ENCODE peak calls at places on chromosome 19, in seven cellular contexts. Y, H, P, G, N, V and A are unnamed samples.

GRCh38 chr19:47093841-47094240 is 19.7 kb downstream of the ZC3H4 start:
- DNase-seq in G (no peak), N (no peak), H (no peak), P (no peak), V (no peak), Y (peak), A (no peak)

GRCh38 chr19:19079571-19079970 is 15.8 kb downstream of the SLC25A42 start:
- DNase-seq in V (no peak), N (no peak), G (no peak), P (no peak), Y (no peak), H (no peak), A (no peak)

GRCh38 chr19:39412100-39412866 is at the start of gene PLEKHG2:
- DNase-seq in V (peak), G (peak), P (peak), Y (peak), H (peak), N (peak), A (peak)

GRCh38 chr19:38079926-38080380 is 144.1 kb downstream of the DPF1 start:
- DNase-seq in H (peak), G (peak), Y (no peak), P (no peak), V (peak), N (no peak), A (peak)

GRCh38 chr19:8039231-8039630 is 13.3 kb upstream of the CCL25 start:
- DNase-seq in N (no peak), V (no peak), G (no peak), P (no peak), H (no peak), Y (no peak), A (no peak)

GRCh38 chr19:2167896-2168618 is 4.3 kb downstream of the DOT1L start:
- DNase-seq in G (peak), H (peak), P (no peak), V (peak), Y (peak), N (no peak), A (peak)

GRCh38 chr19:42419309-42419708 is 7.9 kb downstream of the LIPE start:
- DNase-seq in V (peak), P (no peak), N (no peak), H (no peak), Y (peak), G (no peak), A (peak)

GRCh38 chr19:47156861-47157454 is 26.3 kb downstream of the SAE1 start:
- DNase-seq in G (peak), P (no peak), Y (no peak), N (no peak), H (peak), V (no peak), A (no peak)

GRCh38 chr19:31262673-31263308 is 86.4 kb downstream of the TSHZ3 start:
- DNase-seq in G (no peak), P (no peak), Y (no peak), H (peak), N (no peak), V (no peak), A (peak)

GRCh38 chr19:34816708-34817107 is 43.7 kb upstream of the ZNF599 start:
- DNase-seq in H (no peak), G (no peak), Y (no peak), V (no peak), N (no peak), P (no peak), A (no peak)

GRCh38 chr19:7333198-7334118 is 15.3 kb upstream of the ARHGEF18 start:
- DNase-seq in V (no peak), G (peak), N (no peak), Y (no peak), H (peak), P (no peak), A (no peak)

GRCh38 chr19:29514525-29515232 is 11.1 kb upstream of the VSTM2B start:
- DNase-seq in Y (no peak), V (peak), P (no peak), N (no peak), G (no peak), H (no peak), A (no peak)

GRCh38 chr19:54921082-54921481 is 15.1 kb downstream of the NCR1 start:
- DNase-seq in P (no peak), Y (no peak), G (no peak), H (no peak), V (no peak), N (no peak), A (peak)

GRCh38 chr19:4045597-4046361 is 20.9 kb downstream of the ZBTB7A start:
- DNase-seq in P (no peak), N (no peak), G (no peak), H (no peak), V (no peak), Y (no peak), A (no peak)

GRCh38 chr19:30226464-30227070 is 145.6 kb upstream of the ZNF536 start:
- DNase-seq in G (no peak), V (peak), P (no peak), N (no peak), H (no peak), Y (no peak), A (peak)

GRCh38 chr19:4456566-4456842 is 1.1 kb downstream of the UBXN6 start:
- DNase-seq in P (no peak), N (no peak), Y (peak), V (peak), G (peak), H (peak), A (no peak)

GRCh38 chr19:47013041-47013517 is 6.6 kb upstream of the NPAS1 start:
- DNase-seq in H (peak), N (peak), P (peak), G (peak), Y (peak), V (peak), A (peak)

GRCh38 chr19:46270521-46271256 is 26.2 kb upstream of the HIF3A start:
- DNase-seq in P (no peak), Y (no peak), N (no peak), G (no peak), H (no peak), V (no peak), A (no peak)

GRCh38 chr19:49441210-49441959 is at the start of gene SLC17A7:
- DNase-seq in P (no peak), G (no peak), Y (peak), H (no peak), V (peak), N (peak), A (peak)

GRCh38 chr19:55305491-55305890 is 19.6 kb downstream of the TMEM150B start:
- DNase-seq in H (peak), V (peak), Y (peak), P (peak), N (peak), G (no peak), A (peak)

GRCh38 chr19:46487802-46488445 is 7.7 kb downstream of the PNMA8B start:
- DNase-seq in P (peak), H (peak), V (peak), G (peak), Y (peak), N (peak), A (peak)

GRCh38 chr19:56092685-56093631 is 28.1 kb downstream of the ZNF787 start:
- DNase-seq in Y (peak), P (no peak), V (peak), H (no peak), G (no peak), N (no peak), A (peak)

GRCh38 chr19:55115446-55116065 is 1.9 kb downstream of the PPP1R12C start:
- DNase-seq in H (peak), Y (peak), P (no peak), V (peak), G (peak), N (no peak), A (peak)

GRCh38 chr19:29086646-29087045 is 126.3 kb downstream of the UQCRFS1 start:
- DNase-seq in Y (no peak), G (no peak), P (no peak), H (no peak), V (no peak), N (no peak), A (no peak)

GRCh38 chr19:43354305-43354627 is 780 bp downstream of the CD177 start:
- DNase-seq in P (no peak), V (no peak), H (no peak), N (no peak), G (no peak), Y (no peak), A (peak)

GRCh38 chr19:11058246-11059030 is 30.8 kb upstream of the LDLR start:
- DNase-seq in G (no peak), N (no peak), H (no peak), Y (no peak), V (peak), P (no peak), A (peak)

GRCh38 chr19:7575426-7576040 is 20.1 kb upstream of the CAMSAP3 start:
- DNase-seq in N (no peak), P (no peak), H (peak), Y (no peak), V (peak), G (no peak), A (no peak)

GRCh38 chr19:14804755-14805154 is 26.4 kb upstream of the ADGRE2 start:
- DNase-seq in P (no peak), N (no peak), Y (no peak), G (no peak), V (no peak), H (peak), A (no peak)

GRCh38 chr19:4744451-4745170 is 21.0 kb upstream of the DPP9 start:
- DNase-seq in H (peak), G (peak), N (no peak), Y (no peak), V (peak), P (no peak), A (no peak)

GRCh38 chr19:36489920-36490415 is 607 bp upstream of the ZNF566 start:
- DNase-seq in N (peak), H (peak), Y (peak), P (peak), V (peak), G (peak), A (peak)